ENCODE peak calls at places on chromosomes 2 and 18, in eight cellular contexts. H is fibroblast of villous mesenchyme, B is PC-9, O is kidney, C is ovary, M is GM06990, F is uterus, X is mammary epithelial cell. D is an unnamed sample.

GRCh38 chr2:235500761-235501662 is 7.2 kb downstream of the AGAP1 start:
- DNase-seq in X (peak; percentile 37), F (no peak), H (peak; percentile 68), C (no peak), O (no peak), B (peak; percentile 48), M (no peak), D (no peak)

GRCh38 chr2:216830346-216830745 is 29.5 kb downstream of the TNP1 start:
- DNase-seq in X (no peak), M (no peak), F (no peak), C (no peak), H (no peak), O (no peak), B (no peak), D (no peak)

GRCh38 chr2:151830966-151831365 is 2.7 kb upstream of the ARL5A start:
- DNase-seq in O (no peak), M (no peak), F (no peak), B (no peak), H (no peak), X (no peak), C (no peak), D (no peak)

GRCh38 chr2:29295843-29296242 is 180.6 kb downstream of the CLIP4 start:
- DNase-seq in M (no peak), X (no peak), F (no peak), O (no peak), B (no peak), C (no peak), H (no peak), D (no peak)

GRCh38 chr2:55173422-55174020 is 58.6 kb downstream of the CLHC1 start:
- DNase-seq in F (no peak), O (no peak), B (no peak), H (no peak), X (no peak), C (no peak), M (no peak), D (no peak)

GRCh38 chr2:207405150-207405549 is 124.6 kb upstream of the CREB1 start:
- DNase-seq in X (no peak), B (no peak), H (no peak), C (no peak), M (no peak), O (no peak), F (no peak), D (no peak)

GRCh38 chr2:175253871-175254270 is 72.4 kb upstream of the ATP5MC3 start:
- DNase-seq in C (no peak), O (no peak), B (no peak), F (no peak), M (no peak), X (no peak), H (no peak), D (no peak)

GRCh38 chr2:187136646-187137045 is 287.7 kb upstream of the ZSWIM2 start:
- DNase-seq in M (no peak), B (no peak), H (no peak), F (peak; percentile 20), X (no peak), C (no peak), O (no peak), D (no peak)

GRCh38 chr2:160073284-160073888 is 11.0 kb upstream of the PLA2R1 start:
- DNase-seq in M (no peak), B (no peak), X (no peak), C (no peak), H (no peak), O (no peak), F (no peak), D (no peak)

GRCh38 chr18:6396276-6396675 is 18.4 kb downstream of the L3MBTL4 start:
- DNase-seq in H (no peak), X (no peak), M (no peak), C (no peak), O (no peak), B (no peak), F (no peak), D (no peak)

GRCh38 chr2:192741889-192742288 is 547.2 kb upstream of the TMEFF2 start:
- DNase-seq in F (no peak), H (no peak), B (no peak), C (no peak), M (no peak), X (no peak), O (no peak), D (no peak)
- TF ChIP-seq CTCF in F (no peak), H (no peak), B (no peak), C (no peak), M (no peak), X (peak; percentile 31), O (no peak), D (no peak)

GRCh38 chr2:134275058-134275862 is 21.4 kb downstream of the MGAT5 start:
- DNase-seq in O (no peak), H (no peak), F (no peak), M (peak; percentile 71), X (no peak), B (no peak), C (no peak), D (no peak)
- H3K4me3 ChIP-seq in O (no peak overlapping the region), H (no peak overlapping the region), F (no peak overlapping the region), M (peak overlapping the region; percentile 26), X (no peak overlapping the region), B (no peak overlapping the region), C (no peak overlapping the region), D (no peak overlapping the region)

GRCh38 chr2:26560892-26561291 is 80.3 kb downstream of the CIB4 start:
- DNase-seq in H (no peak), C (no peak), X (no peak), F (no peak), M (no peak), B (no peak), O (no peak), D (no peak)

GRCh38 chr2:26561376-26561775 is 79.8 kb downstream of the CIB4 start:
- DNase-seq in F (no peak), O (no peak), H (no peak), M (no peak), B (no peak), C (no peak), X (no peak), D (no peak)

GRCh38 chr2:26563686-26564085 is 77.5 kb downstream of the CIB4 start:
- DNase-seq in F (no peak), C (no peak), B (no peak), H (no peak), M (no peak), X (no peak), O (no peak), D (no peak)

GRCh38 chr2:26562811-26563645 is 78.1 kb downstream of the CIB4 start:
- DNase-seq in X (peak; percentile 85), O (peak; percentile 88), C (peak; percentile 34), M (no peak), B (peak; percentile 61), F (no peak), H (no peak), D (no peak)

GRCh38 chr2:26561918-26562810 is 79.0 kb downstream of the CIB4 start:
- DNase-seq in C (peak; percentile 45), H (no peak), B (peak; percentile 86), O (peak; percentile 89), F (no peak), X (peak; percentile 39), M (peak; percentile 20), D (no peak)
- TF ChIP-seq CTCF in C (peak; percentile 13), H (peak; percentile 11), B (peak; percentile 55), O (no peak), F (no peak), X (no peak), M (peak; percentile 5), D (no peak)

GRCh38 chr2:64326578-64327050 is 127.3 kb upstream of the LGALSL start:
- DNase-seq in F (no peak), H (no peak), X (no peak), O (no peak), C (no peak), B (no peak), M (no peak), D (no peak)

GRCh38 chr2:64325852-64326577 is 127.9 kb upstream of the LGALSL start:
- DNase-seq in C (no peak), B (no peak), F (no peak), M (peak; percentile 82), O (no peak), X (peak; percentile 74), H (no peak), D (no peak)

GRCh38 chr2:64324746-64325410 is 129.1 kb upstream of the LGALSL start:
- DNase-seq in B (no peak), X (no peak), C (no peak), O (no peak), F (no peak), H (no peak), M (no peak), D (no peak)

GRCh38 chr2:64327129-64327509 is 126.8 kb upstream of the LGALSL start:
- DNase-seq in X (peak; percentile 19), C (no peak), M (no peak), F (no peak), H (no peak), O (no peak), B (no peak), D (no peak)

GRCh38 chr2:64325477-64325851 is 128.5 kb upstream of the LGALSL start:
- DNase-seq in H (no peak), C (no peak), B (no peak), F (no peak), O (no peak), M (peak; percentile 20), X (peak; percentile 32), D (no peak)
- H3K4me3 ChIP-seq in H (no peak overlapping the region), C (no peak overlapping the region), B (no peak overlapping the region), F (no peak overlapping the region), O (no peak overlapping the region), M (no peak overlapping the region), X (no peak overlapping the region), D (no peak overlapping the region)